ENCODE peak calls at places on chromosomes 6 and 20, in ten cellular contexts. N is NCI-H1417; Q is NCI-H774; A is CD14-positive monocyte; E is SK-MEL-5; V is T-cell; Z is activated CD8-positive, alpha-beta memory T cell treated with anti-CD3 and anti-CD28 coated beads, Interleukin-2, amount 10 ng/mL, durations not matched to agents 7 days and 5 days; R is sciatic nerve; K is Right ventricle myocardium superior; Y is activated CD4-positive, alpha-beta T cell treated with anti-CD3 and anti-CD28 coated beads, Interleukin-2, amount 50 U/mL, for 4 hours. W is an unnamed sample.

GRCh38 chr20:2386516-2387179 is 5.9 kb downstream of the TGM6 start:
- DNase-seq in N (no peak), Q (no peak), A (no peak), E (peak; percentile 46), V (no peak), Z (no peak), R (no peak), K (no peak), Y (no peak), W (no peak)

GRCh38 chr6:109429496-109429895 is 10.9 kb downstream of the PPIL6 start:
- DNase-seq in N (no peak), Q (no peak), A (no peak), E (no peak), V (no peak), Z (no peak), R (no peak), K (no peak), Y (no peak), W (no peak)

GRCh38 chr6:4478098-4478497 is 298.1 kb upstream of the CDYL start:
- DNase-seq in N (no peak), Q (no peak), A (no peak), E (no peak), V (no peak), Z (no peak), R (no peak), K (no peak), Y (no peak), W (no peak)

GRCh38 chr6:125952764-125953501 is 3.6 kb upstream of the HINT3 start:
- DNase-seq in N (no peak), Q (no peak), A (no peak), E (peak; percentile 71), V (no peak), Z (peak; percentile 53), R (no peak), K (no peak), Y (peak; percentile 6), W (no peak)

GRCh38 chr6:84926756-84927155 is 162.4 kb upstream of the TBX18 start:
- DNase-seq in N (no peak), Q (no peak), A (no peak), E (no peak), V (no peak), Z (no peak), R (no peak), K (no peak), Y (no peak), W (no peak)

GRCh38 chr6:48959401-48960060 is 503.5 kb downstream of the MMUT start:
- DNase-seq in N (no peak), Q (no peak), A (no peak), E (no peak), V (no peak), Z (no peak), R (no peak), K (no peak), Y (no peak), W (no peak)

GRCh38 chr6:133130863-133131262 is 110.3 kb upstream of the EYA4 start:
- DNase-seq in N (no peak), Q (peak; percentile 10), A (no peak), E (no peak), V (no peak), Z (no peak), R (no peak), K (peak; percentile 83), Y (no peak), W (no peak)

GRCh38 chr20:18545566-18545965 is 21.7 kb upstream of the SMIM26 start:
- DNase-seq in N (no peak), Q (no peak), A (no peak), E (no peak), V (no peak), Z (no peak), R (no peak), K (no peak), Y (no peak), W (no peak)

GRCh38 chr6:79878142-79878748 is 69.1 kb downstream of the ELOVL4 start:
- DNase-seq in N (no peak), Q (no peak), A (no peak), E (no peak), V (no peak), Z (no peak), R (no peak), K (peak; percentile 73), Y (no peak), W (no peak)

GRCh38 chr6:125294036-125294435 is 7.7 kb downstream of the HDDC2 start:
- DNase-seq in N (no peak), Q (no peak), A (no peak), E (no peak), V (no peak), Z (no peak), R (no peak), K (no peak), Y (no peak), W (no peak)

GRCh38 chr6:335572-335971 is 43.3 kb downstream of the DUSP22 start:
- DNase-seq in N (no peak), Q (no peak), A (no peak), E (no peak), V (no peak), Z (no peak), R (no peak), K (peak; percentile 32), Y (no peak), W (no peak)

GRCh38 chr6:112562348-112563220 is 215.5 kb downstream of the RFPL4B start:
- DNase-seq in N (no peak), Q (no peak), A (no peak), E (no peak), V (no peak), Z (no peak), R (no peak), K (no peak), Y (no peak), W (no peak)

GRCh38 chr6:142005044-142005443 is 127.7 kb upstream of the GJE1 start:
- DNase-seq in N (no peak), Q (no peak), A (no peak), E (no peak), V (no peak), Z (no peak), R (no peak), K (no peak), Y (no peak), W (no peak)

GRCh38 chr6:43948527-43949450 is 178.5 kb downstream of the MRPL14 start:
- DNase-seq in N (no peak), Q (no peak), A (no peak), E (no peak), V (no peak), Z (no peak), R (no peak), K (no peak), Y (no peak), W (no peak)

GRCh38 chr6:108589244-108589730 is 28.6 kb downstream of the FOXO3 start:
- DNase-seq in N (peak; percentile 41), Q (peak; percentile 70), A (no peak), E (peak; percentile 88), V (no peak), Z (no peak), R (peak; percentile 62), K (peak; percentile 87), Y (no peak), W (no peak)

GRCh38 chr20:25203891-25204320 is 8.4 kb downstream of the ENTPD6 start:
- DNase-seq in N (no peak), Q (no peak), A (no peak), E (no peak), V (no peak), Z (no peak), R (no peak), K (no peak), Y (no peak), W (no peak)

GRCh38 chr20:52049001-52049731 is 142.4 kb downstream of the ZFP64 start:
- DNase-seq in N (no peak), Q (no peak), A (no peak), E (no peak), V (no peak), Z (no peak), R (no peak), K (no peak), Y (no peak), W (no peak)

GRCh38 chr20:8568068-8568467 is 436.0 kb downstream of the PLCB1 start:
- DNase-seq in N (no peak), Q (no peak), A (no peak), E (no peak), V (no peak), Z (no peak), R (no peak), K (no peak), Y (no peak), W (no peak)

GRCh38 chr6:1394591-1395463 is 5.5 kb downstream of the FOXF2 start:
- DNase-seq in N (no peak), Q (no peak), A (no peak), E (no peak), V (no peak), Z (no peak), R (peak; percentile 22), K (no peak), Y (no peak), W (no peak)

GRCh38 chr20:19815553-19815991 is 57.5 kb downstream of the RIN2 start:
- DNase-seq in N (no peak), Q (no peak), A (peak; percentile 79), E (peak; percentile 60), V (no peak), Z (no peak), R (no peak), K (no peak), Y (no peak), W (no peak)

GRCh38 chr20:20199338-20200160 is 147.2 kb downstream of the CFAP61 start:
- DNase-seq in N (no peak), Q (no peak), A (no peak), E (no peak), V (no peak), Z (no peak), R (no peak), K (no peak), Y (no peak), W (no peak)

GRCh38 chr6:19812512-19813119 is 24.6 kb upstream of the ID4 start:
- DNase-seq in N (peak; percentile 21), Q (no peak), A (no peak), E (peak; percentile 74), V (no peak), Z (no peak), R (no peak), K (no peak), Y (no peak), W (no peak)

GRCh38 chr6:122476131-122476530 is 4.5 kb upstream of the SERINC1 start:
- DNase-seq in N (peak; percentile 3), Q (peak; percentile 18), A (no peak), E (peak; percentile 52), V (no peak), Z (no peak), R (no peak), K (no peak), Y (no peak), W (no peak)

GRCh38 chr6:83459663-83460062 is 28.8 kb upstream of the ME1 start:
- DNase-seq in N (no peak), Q (no peak), A (no peak), E (peak; percentile 70), V (no peak), Z (no peak), R (no peak), K (no peak), Y (no peak), W (no peak)

GRCh38 chr20:8389381-8390368 is 257.6 kb downstream of the PLCB1 start:
- DNase-seq in N (peak; percentile 79), Q (peak; percentile 22), A (no peak), E (peak; percentile 66), V (no peak), Z (no peak), R (no peak), K (no peak), Y (no peak), W (no peak)

GRCh38 chr6:159444073-159444472 is 249.0 kb downstream of the SOD2 start:
- DNase-seq in N (no peak), Q (no peak), A (no peak), E (no peak), V (no peak), Z (no peak), R (no peak), K (no peak), Y (no peak), W (no peak)

GRCh38 chr6:31680841-31681671 is at the start of gene LY6G5C:
- DNase-seq in N (peak; percentile 73), Q (peak; percentile 60), A (peak; percentile 84), E (peak; percentile 73), V (peak; percentile 36), Z (peak; percentile 80), R (peak; percentile 90), K (peak; percentile 88), Y (peak; percentile 41), W (peak; percentile 64)

GRCh38 chr6:87066449-87067288 is 28.2 kb downstream of the CGA start:
- DNase-seq in N (peak; percentile 23), Q (peak; percentile 87), A (no peak), E (peak; percentile 68), V (peak; percentile 5), Z (peak; percentile 60), R (no peak), K (no peak), Y (peak; percentile 21), W (peak; percentile 11)

W was measured in stimulated activated naive CD4-positive, alpha-beta T cell treated with Interleukin-2 at 50 U/mL for 16 hours.